ENCODE peak calls at places on chromosomes 5 and 9, in nine cellular contexts. L is NCI-H446 treated with DMSO at 0.1 percent for 48 hours; A is CD4-positive, CD25-positive, alpha-beta regulatory T cell; T is mammary epithelial cell; U is neural crest cell; K is right cardiac atrium; W is SW 1271; E is CD8-positive, alpha-beta T cell; Y is GM18507. O is an unnamed sample.

GRCh38 chr9:76562511-76562911 is 103.5 kb downstream of the GCNT1 start:
- DNase-seq in W (no peak), Y (no peak), E (no peak), L (no peak), A (no peak), K (no peak), U (no peak), T (peak), O (no peak)

GRCh38 chr5:142726188-142726731 is 40.4 kb upstream of the FGF1 start:
- DNase-seq in E (no peak), Y (no peak), L (no peak), U (no peak), A (no peak), K (no peak), T (peak), W (no peak), O (peak)

GRCh38 chr9:89022071-89022721 is 30.9 kb downstream of the S1PR3 start:
- DNase-seq in A (no peak), E (no peak), T (no peak), L (no peak), K (peak), U (no peak), Y (no peak), W (no peak), O (no peak)

GRCh38 chr5:78640622-78641021 is 8.0 kb downstream of the LHFPL2 start:
- DNase-seq in K (no peak), L (no peak), E (no peak), A (no peak), Y (no peak), U (no peak), W (no peak), T (peak), O (no peak)

GRCh38 chr5:137218471-137218870 is 280.7 kb downstream of the SPOCK1 start:
- DNase-seq in U (no peak), T (peak), A (no peak), L (peak), K (no peak), Y (no peak), E (no peak), W (no peak), O (no peak)

GRCh38 chr9:96491079-96491879 is 41.3 kb downstream of the HABP4 start:
- DNase-seq in Y (no peak), A (no peak), L (no peak), T (no peak), K (no peak), U (no peak), E (no peak), W (no peak), O (no peak)

GRCh38 chr9:35664531-35665470 is at the start of gene ARHGEF39:
- DNase-seq in K (peak), U (peak), T (peak), A (peak), L (peak), Y (peak), E (peak), W (peak), O (peak)

GRCh38 chr5:147084702-147085101 is 150.1 kb upstream of the STK32A start:
- DNase-seq in E (no peak), A (no peak), Y (no peak), L (no peak), W (no peak), K (no peak), T (no peak), U (peak), O (no peak)

GRCh38 chr5:1319436-1320343 is 24.8 kb upstream of the TERT start:
- DNase-seq in K (no peak), Y (no peak), A (no peak), T (no peak), U (no peak), L (no peak), W (no peak), E (no peak), O (no peak)

GRCh38 chr9:23551171-23551795 is 274.8 kb downstream of the ELAVL2 start:
- DNase-seq in K (no peak), L (no peak), U (peak), W (no peak), A (no peak), T (no peak), Y (no peak), E (no peak), O (no peak)

O was measured in brain pericyte.